ENCODE peak calls at places on chromosomes 12 and 14, in nine cellular contexts. E, Q, K, D, R, T, X, Z and I are unnamed samples.

GRCh38 chr14:100531591-100532121 is 55.6 kb downstream of the BEGAIN start:
- DNase-seq in E (no peak), Q (no peak), K (no peak), D (no peak), R (no peak), T (peak), X (no peak), Z (no peak), I (no peak)

GRCh38 chr14:102930138-102930752 is 7.8 kb downstream of the AMN start:
- DNase-seq in E (no peak), Q (no peak), K (no peak), D (no peak), R (no peak), T (peak), X (no peak), Z (no peak), I (no peak)

GRCh38 chr12:1619599-1619998 is 9.4 kb upstream of the WNT5B start:
- DNase-seq in E (no peak), Q (no peak), K (no peak), D (no peak), R (no peak), T (no peak), X (no peak), Z (no peak), I (peak)

GRCh38 chr12:4472045-4472444 is 26.4 kb upstream of the FGF6 start:
- DNase-seq in E (no peak), Q (no peak), K (no peak), D (no peak), R (no peak), T (no peak), X (no peak), Z (no peak), I (no peak)

GRCh38 chr12:6961278-6961694 is 9.2 kb downstream of the PHB2 start:
- DNase-seq in E (no peak), Q (no peak), K (peak), D (no peak), R (no peak), T (peak), X (no peak), Z (no peak), I (peak)

GRCh38 chr12:2957816-2958431 is 1.3 kb upstream of the TEAD4 start:
- DNase-seq in E (no peak), Q (no peak), K (no peak), D (no peak), R (no peak), T (no peak), X (no peak), Z (no peak), I (no peak)

GRCh38 chr14:76090611-76091010 is 61.1 kb upstream of the GPATCH2L start:
- DNase-seq in E (no peak), Q (no peak), K (no peak), D (no peak), R (peak), T (no peak), X (no peak), Z (no peak), I (no peak)

GRCh38 chr14:50607181-50607580 is 47.2 kb downstream of the ATL1 start:
- DNase-seq in E (no peak), Q (no peak), K (no peak), D (peak), R (peak), T (no peak), X (no peak), Z (no peak), I (no peak)

GRCh38 chr12:90899456-90900182 is 55.4 kb downstream of the CCER1 start:
- DNase-seq in E (no peak), Q (no peak), K (no peak), D (no peak), R (no peak), T (no peak), X (no peak), Z (no peak), I (no peak)